ENCODE peak calls at places on chromosomes 11 and 22, in four cellular contexts. C, J, D and A are unnamed samples.

GRCh38 chr11:117319214-117319840 is 3.3 kb upstream of the BACE1 start:
- DNase-seq in C (no peak), J (no peak), D (no peak), A (no peak)

GRCh38 chr11:77147668-77148321 is 19.7 kb downstream of the MYO7A start:
- DNase-seq in C (peak), J (peak), D (no peak), A (no peak)

GRCh38 chr11:57484141-57484710 is 23.9 kb downstream of the RTN4RL2 start:
- DNase-seq in C (no peak), J (no peak), D (no peak), A (no peak)

GRCh38 chr11:68938816-68939582 is 35.3 kb downstream of the IGHMBP2 start:
- DNase-seq in C (peak), J (no peak), D (no peak), A (no peak)

GRCh38 chr22:42910221-42910942 is 53.3 kb upstream of the ARFGAP3 start:
- DNase-seq in C (no peak), J (no peak), D (no peak), A (no peak)

GRCh38 chr11:31325162-31325561 is 44.4 kb downstream of the DCDC1 start:
- DNase-seq in C (no peak), J (no peak), D (no peak), A (no peak)

GRCh38 chr11:78714539-78714938 is 139.9 kb upstream of the NARS2 start:
- DNase-seq in C (no peak), J (no peak), D (no peak), A (no peak)

GRCh38 chr11:125724125-125724524 is 22.0 kb upstream of the PATE1 start:
- DNase-seq in C (no peak), J (no peak), D (no peak), A (no peak)

GRCh38 chr11:14852571-14853177 is 39.4 kb downstream of the CYP2R1 start:
- DNase-seq in C (no peak), J (no peak), D (no peak), A (no peak)

GRCh38 chr11:38593649-38594048 is 1995.6 kb upstream of the RAG2 start:
- DNase-seq in C (no peak), J (no peak), D (no peak), A (no peak)

GRCh38 chr11:44621784-44622183 is 56.3 kb downstream of the CD82 start:
- DNase-seq in C (no peak), J (no peak), D (no peak), A (no peak)

GRCh38 chr11:8683115-8683807 is 669 bp downstream of the RPL27A start:
- DNase-seq in C (no peak), J (no peak), D (no peak), A (no peak)

GRCh38 chr22:23478175-23478574 is 101.9 kb downstream of the IGLL1 start:
- DNase-seq in C (no peak), J (no peak), D (no peak), A (no peak)

GRCh38 chr11:95135880-95136279 is 46.2 kb downstream of the ENDOD1 start:
- DNase-seq in C (no peak), J (no peak), D (no peak), A (no peak)

GRCh38 chr22:23591203-23591791 is 11.2 kb upstream of the IGLL1 start:
- DNase-seq in C (no peak), J (peak), D (peak), A (no peak)

GRCh38 chr22:23281406-23282088 is 101.2 kb downstream of the BCR start:
- DNase-seq in C (peak), J (peak), D (peak), A (peak)

GRCh38 chr11:11022126-11022730 is 164.4 kb upstream of the ZBED5 start:
- DNase-seq in C (no peak), J (no peak), D (peak), A (no peak)

GRCh38 chr11:130001491-130002351 is 914 bp downstream of the PRDM10 start:
- DNase-seq in C (no peak), J (no peak), D (no peak), A (peak)

GRCh38 chr11:103709366-103709765 is 327.1 kb upstream of the DDI1 start:
- DNase-seq in C (no peak), J (no peak), D (no peak), A (no peak)

GRCh38 chr11:126993599-126993998 is 7.0 kb downstream of the KIRREL3 start:
- DNase-seq in C (no peak), J (no peak), D (no peak), A (no peak)

GRCh38 chr11:100672483-100673038 is 14.5 kb upstream of the ARHGAP42 start:
- DNase-seq in C (no peak), J (no peak), D (no peak), A (no peak)

GRCh38 chr11:60991457-60991856 is 20.0 kb downstream of the CD6 start:
- DNase-seq in C (no peak), J (no peak), D (no peak), A (no peak)

GRCh38 chr22:17815703-17816254 is 41.5 kb upstream of the BID start:
- DNase-seq in C (no peak), J (no peak), D (no peak), A (no peak)

GRCh38 chr11:115503083-115503885 is 931 bp downstream of the CADM1 start:
- DNase-seq in C (peak), J (no peak), D (peak), A (peak)

GRCh38 chr11:1382831-1383607 is 6.7 kb upstream of the BRSK2 start:
- DNase-seq in C (peak), J (no peak), D (peak), A (peak)

GRCh38 chr11:27716850-27717249 is 16.6 kb upstream of the BDNF start:
- DNase-seq in C (no peak), J (no peak), D (no peak), A (no peak)

GRCh38 chr11:76606102-76606793 is 64.3 kb downstream of the LRRC32 start:
- DNase-seq in C (peak), J (no peak), D (peak), A (peak)

GRCh38 chr11:35650467-35650866 is 12.1 kb upstream of the TRIM44 start:
- DNase-seq in C (no peak), J (no peak), D (no peak), A (no peak)

GRCh38 chr11:131744847-131745246 is 374.4 kb downstream of the NTM start:
- DNase-seq in C (no peak), J (no peak), D (no peak), A (no peak)

GRCh38 chr22:21832291-21833290 is 34.9 kb downstream of the MAPK1 start:
- DNase-seq in C (no peak), J (no peak), D (no peak), A (no peak)

GRCh38 chr11:130146797-130147196 is 12.8 kb upstream of the ST14 start:
- DNase-seq in C (no peak), J (no peak), D (no peak), A (peak)

GRCh38 chr11:12719221-12719620 is 45.0 kb downstream of the TEAD1 start:
- DNase-seq in C (no peak), J (no peak), D (no peak), A (no peak)

GRCh38 chr11:115135936-115136335 is 368.3 kb downstream of the CADM1 start:
- DNase-seq in C (no peak), J (no peak), D (no peak), A (no peak)

GRCh38 chr22:18056161-18056666 is 21.6 kb upstream of the PEX26 start:
- DNase-seq in C (no peak), J (no peak), D (peak), A (no peak)

GRCh38 chr22:35435201-35435712 is 35.3 kb downstream of the MCM5 start:
- DNase-seq in C (no peak), J (no peak), D (no peak), A (no peak)

GRCh38 chr11:57432714-57433163 is 5.8 kb upstream of the SLC43A3 start:
- DNase-seq in C (no peak), J (no peak), D (no peak), A (no peak)

DNA sequence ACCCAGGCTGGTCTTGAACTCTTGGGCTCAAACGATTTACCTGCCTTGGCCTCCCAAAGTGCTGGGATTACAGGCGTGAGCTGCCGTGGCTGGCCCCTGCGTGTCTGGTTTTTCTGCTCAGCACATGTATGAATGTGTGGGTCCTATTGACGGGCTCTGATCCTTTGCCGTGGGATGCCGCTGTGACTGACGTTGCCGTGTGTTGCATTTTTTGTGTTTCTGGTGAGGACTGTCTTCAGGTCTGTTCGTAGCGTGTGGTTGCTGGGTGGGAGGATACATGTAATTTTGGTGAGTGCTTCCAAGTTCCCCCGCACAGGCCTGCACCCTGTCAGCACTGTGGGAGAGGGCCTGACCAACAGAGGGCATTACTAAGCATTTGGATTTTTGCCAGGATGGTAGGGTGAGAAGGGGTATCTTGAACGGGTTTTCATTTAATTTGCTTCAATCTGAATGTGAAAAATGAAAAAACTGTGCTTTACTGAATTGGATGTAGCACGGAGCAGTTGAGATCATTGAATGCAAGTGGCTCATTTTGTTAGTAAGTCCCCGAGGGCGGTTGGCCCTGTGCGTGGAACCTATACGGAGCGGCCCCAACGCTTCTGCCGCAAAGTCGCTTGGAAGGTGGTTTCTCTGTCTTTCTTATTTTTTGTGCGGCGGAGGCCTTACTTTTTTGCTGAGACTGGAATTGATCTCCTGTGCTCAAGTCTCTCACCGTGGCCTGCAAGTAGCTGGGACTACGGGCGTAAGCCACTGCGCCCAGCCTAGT is 8.2 kb downstream of the ZBED4 start:
- DNase-seq in C (no peak), J (no peak), D (peak), A (no peak)
- TF ChIP-seq CTCF in C (no peak), J (peak), D (peak), A (no peak)

GRCh38 chr22:49960967-49961600 is 512 bp downstream of the PIM3 start:
- DNase-seq in C (peak), J (no peak), D (peak), A (peak)
- TF ChIP-seq POLR2AphosphoS5 in C (no peak), J (no peak), D (no peak), A (no peak)

GRCh38 chr22:37485714-37486223 is 415 bp downstream of the MFNG start:
- DNase-seq in C (no peak), J (no peak), D (no peak), A (no peak)

GRCh38 chr22:37485006-37485713 is 1.0 kb downstream of the MFNG start:
- DNase-seq in C (peak), J (no peak), D (no peak), A (no peak)

GRCh38 chr22:37487559-37487958 is 1.4 kb upstream of the MFNG start:
- DNase-seq in C (no peak), J (no peak), D (no peak), A (no peak)

GRCh38 chr22:37487129-37487528 is 945 bp upstream of the MFNG start:
- DNase-seq in C (peak), J (no peak), D (no peak), A (no peak)

GRCh38 chr22:37486224-37486845 is at the start of gene MFNG:
- DNase-seq in C (peak), J (no peak), D (peak), A (peak)
- TF ChIP-seq CTCF in C (no peak), J (peak), D (no peak), A (no peak)

DNA sequence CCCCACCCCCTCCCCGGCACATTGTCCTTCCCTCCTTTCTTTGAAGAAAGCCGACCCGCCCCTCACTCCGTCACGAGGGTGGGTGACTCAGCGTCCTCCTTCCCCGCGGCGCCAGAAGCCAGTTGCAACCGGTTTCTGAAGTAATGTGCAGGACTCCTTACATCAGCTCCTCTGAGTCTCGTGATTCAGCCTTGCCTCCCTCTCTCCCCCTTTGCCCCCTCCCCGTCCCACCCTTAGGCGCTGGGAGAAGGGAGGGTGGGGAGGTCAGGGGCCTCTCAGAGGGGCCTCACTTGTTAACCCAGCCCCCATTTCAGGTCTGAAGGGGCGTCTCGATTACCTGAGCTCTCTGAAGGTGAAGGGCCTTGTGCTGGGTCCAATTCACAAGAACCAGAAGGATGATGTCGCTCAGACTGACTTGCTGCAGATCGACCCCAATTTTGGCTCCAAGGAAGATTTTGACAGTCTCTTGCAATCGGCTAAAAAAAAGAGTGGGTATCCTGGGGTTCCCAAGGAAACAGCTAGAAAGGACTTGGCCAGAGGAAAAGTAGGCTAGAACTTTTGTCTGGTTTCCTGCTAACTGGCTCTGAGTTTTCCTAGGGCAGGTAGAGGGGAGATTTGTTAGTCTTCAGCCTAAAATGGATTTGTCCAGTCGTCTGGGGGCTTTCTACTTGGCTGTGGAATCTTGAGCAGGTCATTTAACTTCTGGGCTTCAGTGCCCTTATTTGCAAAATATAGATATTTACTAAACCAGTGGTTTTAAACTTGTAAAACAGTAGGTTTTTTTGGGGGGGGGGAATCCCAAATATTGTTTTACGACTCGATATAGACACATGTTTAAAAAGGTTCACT is 1.1 kb downstream of the SLC3A2 start:
- DNase-seq in C (no peak), J (peak), D (no peak), A (peak)
- TF ChIP-seq POLR2AphosphoS5 in C (peak), J (no peak), D (peak), A (peak)

GRCh38 chr22:46390652-46391301 is 55.3 kb downstream of the TRMU start:
- DNase-seq in C (no peak), J (no peak), D (peak), A (peak)
- TF ChIP-seq CTCF in C (no peak), J (peak), D (peak), A (peak)

GRCh38 chr11:72493426-72494108 is 59.2 kb upstream of the CLPB start:
- DNase-seq in C (no peak), J (no peak), D (no peak), A (no peak)
- TF ChIP-seq POLR2AphosphoS5 in C (no peak), J (no peak), D (no peak), A (no peak)

GRCh38 chr11:19660076-19660475 is 52.6 kb upstream of the NAV2 start:
- DNase-seq in C (peak), J (no peak), D (no peak), A (peak)
- TF ChIP-seq CTCF in C (no peak), J (no peak), D (no peak), A (no peak)

DNA sequence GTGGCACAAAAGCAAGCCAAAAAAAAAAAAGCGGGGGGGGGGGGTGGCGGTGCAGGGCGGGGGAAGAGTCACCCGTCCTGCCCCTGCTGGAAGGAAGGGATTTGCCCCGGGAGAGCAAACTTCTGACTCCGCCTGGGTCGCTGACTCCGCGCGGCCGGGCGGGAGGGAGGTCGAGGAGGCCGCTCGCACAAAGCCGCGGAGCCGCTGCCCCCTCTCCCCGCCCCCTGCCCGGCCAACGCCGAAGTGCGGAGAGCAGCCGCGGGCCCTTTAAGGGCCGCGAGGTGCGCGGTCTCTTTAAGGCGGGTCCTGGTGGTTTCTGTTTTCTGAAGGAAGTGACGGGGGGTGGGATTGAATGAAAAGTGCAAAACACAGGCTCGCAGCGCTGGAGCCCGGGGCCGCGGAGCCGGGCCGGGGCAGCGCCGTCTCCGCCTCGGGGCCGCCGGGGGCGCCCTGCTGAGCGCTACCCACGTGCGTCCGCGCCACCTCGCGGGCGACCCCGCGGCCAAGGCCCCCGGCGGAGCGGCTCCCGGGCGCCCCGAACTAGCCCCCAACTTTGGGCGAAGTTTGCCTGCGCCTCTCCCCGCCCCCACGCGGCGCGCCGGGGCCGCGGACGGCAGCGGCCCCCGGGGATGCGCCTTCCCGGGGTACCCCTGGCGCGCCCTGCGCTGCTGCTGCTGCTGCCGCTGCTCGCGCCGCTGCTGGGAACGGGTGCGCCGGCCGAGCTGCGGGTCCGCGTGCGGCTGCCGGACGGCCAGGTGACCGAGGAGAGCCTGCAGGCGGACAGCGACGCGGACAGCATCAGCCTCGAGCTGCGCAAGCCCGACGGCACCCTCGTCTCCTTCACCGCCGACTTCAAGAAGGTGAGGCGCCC is at the start of gene OAF:
- DNase-seq in C (peak), J (peak), D (peak), A (no peak)
- TF ChIP-seq POLR2AphosphoS5 in C (peak), J (no peak), D (no peak), A (no peak)

GRCh38 chr11:46523290-46523689 is 70.5 kb downstream of the AMBRA1 start:
- DNase-seq in C (no peak), J (no peak), D (no peak), A (no peak)

GRCh38 chr11:46522682-46523281 is 71.0 kb downstream of the AMBRA1 start:
- DNase-seq in C (no peak), J (no peak), D (no peak), A (no peak)

GRCh38 chr11:46519351-46519750 is 74.5 kb downstream of the AMBRA1 start:
- DNase-seq in C (no peak), J (no peak), D (no peak), A (no peak)

GRCh38 chr11:46521947-46522681 is 71.7 kb downstream of the AMBRA1 start:
- DNase-seq in C (no peak), J (no peak), D (no peak), A (no peak)

GRCh38 chr11:46520971-46521745 is 72.7 kb downstream of the AMBRA1 start:
- DNase-seq in C (no peak), J (no peak), D (no peak), A (no peak)
- TF ChIP-seq CTCF in C (no peak), J (no peak), D (no peak), A (no peak)

DNA sequence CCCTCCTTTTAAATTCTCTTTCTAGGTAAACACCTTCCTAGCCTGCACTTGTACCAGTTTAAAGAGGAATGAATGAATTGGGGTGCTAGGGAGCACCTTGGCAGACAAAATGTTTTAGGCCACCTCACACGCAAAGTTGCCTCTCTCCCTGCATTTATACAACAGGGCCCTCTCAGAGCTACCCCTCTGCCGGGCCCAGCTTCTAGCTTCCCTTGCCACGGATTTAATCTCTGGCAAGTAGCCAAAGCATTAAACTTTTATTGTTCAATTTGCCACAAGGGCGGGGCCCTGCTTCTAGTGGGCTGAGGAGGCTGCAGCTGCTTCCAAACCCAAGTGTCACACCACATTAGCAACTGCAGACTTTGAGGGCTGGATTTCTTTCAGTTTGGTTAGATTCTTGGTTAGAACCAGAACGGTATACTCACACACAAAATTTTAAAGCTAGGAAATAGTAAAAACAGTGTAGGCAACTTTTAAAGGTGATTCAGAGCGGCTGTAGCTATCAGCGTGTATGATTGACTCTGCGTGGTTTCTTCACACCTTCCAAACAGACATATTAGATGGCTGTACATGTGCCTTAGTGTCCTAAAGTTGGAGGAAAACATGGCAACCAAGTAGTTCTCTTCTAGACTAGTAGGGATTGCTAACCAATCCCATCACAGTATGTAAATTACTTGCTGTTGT is 6.5 kb downstream of the KREMEN1 start:
- DNase-seq in C (no peak), J (no peak), D (no peak), A (no peak)
- TF ChIP-seq POLR2AphosphoS5 in C (no peak), J (no peak), D (no peak), A (no peak)